ENCODE peak calls at places on chromosomes 13 and 19, in eight cellular contexts. One of them, this sample, is unnamed.

GRCh38 chr13:67630640-67631039 is 400.5 kb upstream of the PCDH9 start:
- DNase-seq in HFF-Myc: no peak
- DNase-seq in neural crest cell: no peak
- DNase-seq in astrocyte: no peak
- DNase-seq in IMR-90: no peak
- DNase-seq in omental fat pad: no peak
- DNase-seq in psoas muscle: no peak
- DNase-seq in thoracic aorta: no peak
- DNase-seq in this sample: no peak

GRCh38 chr13:32840840-32841713 is 175.1 kb upstream of the KL start:
- DNase-seq in HFF-Myc: no peak
- DNase-seq in neural crest cell: no peak
- DNase-seq in astrocyte: no peak
- DNase-seq in IMR-90: no peak
- DNase-seq in omental fat pad: no peak
- DNase-seq in psoas muscle: no peak
- DNase-seq in thoracic aorta: no peak
- DNase-seq in this sample: no peak

GRCh38 chr13:112931028-112931934 is 37.7 kb upstream of the MCF2L start:
- DNase-seq in HFF-Myc: peak; percentile 49
- DNase-seq in neural crest cell: peak; percentile 54
- DNase-seq in astrocyte: peak; percentile 34
- DNase-seq in IMR-90: peak; percentile 76
- DNase-seq in omental fat pad: no peak
- DNase-seq in psoas muscle: no peak
- DNase-seq in thoracic aorta: no peak
- DNase-seq in this sample: no peak

GRCh38 chr13:75832812-75833211 is 196.7 kb downstream of the LMO7 start:
- DNase-seq in HFF-Myc: no peak
- DNase-seq in neural crest cell: no peak
- DNase-seq in astrocyte: no peak
- DNase-seq in IMR-90: no peak
- DNase-seq in omental fat pad: no peak
- DNase-seq in psoas muscle: no peak
- DNase-seq in thoracic aorta: no peak
- DNase-seq in this sample: no peak

GRCh38 chr19:29662604-29663404 is 2.5 kb upstream of the PLEKHF1 start:
- DNase-seq in HFF-Myc: no peak
- DNase-seq in neural crest cell: no peak
- DNase-seq in astrocyte: peak; percentile 95
- DNase-seq in IMR-90: peak; percentile 94
- DNase-seq in omental fat pad: peak; percentile 45
- DNase-seq in psoas muscle: peak; percentile 80
- DNase-seq in thoracic aorta: peak; percentile 56
- DNase-seq in this sample: no peak

GRCh38 chr13:102250448-102250847 is 151.4 kb downstream of the FGF14 start:
- DNase-seq in HFF-Myc: no peak
- DNase-seq in neural crest cell: no peak
- DNase-seq in astrocyte: no peak
- DNase-seq in IMR-90: no peak
- DNase-seq in omental fat pad: no peak
- DNase-seq in psoas muscle: no peak
- DNase-seq in thoracic aorta: no peak
- DNase-seq in this sample: no peak

GRCh38 chr13:95858286-95859075 is 181.5 kb downstream of the DNAJC3 start:
- DNase-seq in HFF-Myc: no peak
- DNase-seq in neural crest cell: no peak
- DNase-seq in astrocyte: peak; percentile 51
- DNase-seq in IMR-90: peak; percentile 55
- DNase-seq in omental fat pad: no peak
- DNase-seq in psoas muscle: no peak
- DNase-seq in thoracic aorta: no peak
- DNase-seq in this sample: no peak

GRCh38 chr19:9109959-9110358 is 2.7 kb upstream of the OR7G2 start:
- DNase-seq in HFF-Myc: no peak
- DNase-seq in neural crest cell: no peak
- DNase-seq in astrocyte: no peak
- DNase-seq in IMR-90: no peak
- DNase-seq in omental fat pad: no peak
- DNase-seq in psoas muscle: no peak
- DNase-seq in thoracic aorta: no peak
- DNase-seq in this sample: no peak

GRCh38 chr13:28013482-28013881 is 25.0 kb upstream of the URAD start:
- DNase-seq in HFF-Myc: no peak
- DNase-seq in neural crest cell: no peak
- DNase-seq in astrocyte: no peak
- DNase-seq in IMR-90: no peak
- DNase-seq in omental fat pad: no peak
- DNase-seq in psoas muscle: no peak
- DNase-seq in thoracic aorta: no peak
- DNase-seq in this sample: no peak

GRCh38 chr13:113093580-113094409 is 11.8 kb upstream of the F7 start:
- DNase-seq in HFF-Myc: no peak
- DNase-seq in neural crest cell: no peak
- DNase-seq in astrocyte: no peak
- DNase-seq in IMR-90: no peak
- DNase-seq in omental fat pad: no peak
- DNase-seq in psoas muscle: peak; percentile 38
- DNase-seq in thoracic aorta: no peak
- DNase-seq in this sample: no peak

GRCh38 chr13:99034333-99035085 is 56.6 kb upstream of the DOCK9 start:
- DNase-seq in HFF-Myc: no peak
- DNase-seq in neural crest cell: no peak
- DNase-seq in astrocyte: no peak
- DNase-seq in IMR-90: no peak
- DNase-seq in omental fat pad: no peak
- DNase-seq in psoas muscle: no peak
- DNase-seq in thoracic aorta: no peak
- DNase-seq in this sample: no peak

GRCh38 chr13:44853641-44854040 is 135.6 kb downstream of the NUFIP1 start:
- DNase-seq in HFF-Myc: no peak
- DNase-seq in neural crest cell: no peak
- DNase-seq in astrocyte: no peak
- DNase-seq in IMR-90: no peak
- DNase-seq in omental fat pad: no peak
- DNase-seq in psoas muscle: no peak
- DNase-seq in thoracic aorta: no peak
- DNase-seq in this sample: no peak

GRCh38 chr13:79973533-79973963 is 367.4 kb downstream of the SPRY2 start:
- DNase-seq in HFF-Myc: no peak
- DNase-seq in neural crest cell: no peak
- DNase-seq in astrocyte: no peak
- DNase-seq in IMR-90: no peak
- DNase-seq in omental fat pad: no peak
- DNase-seq in psoas muscle: no peak
- DNase-seq in thoracic aorta: no peak
- DNase-seq in this sample: no peak

GRCh38 chr19:2719232-2719735 is 1.9 kb downstream of the DIRAS1 start:
- DNase-seq in HFF-Myc: no peak
- DNase-seq in neural crest cell: no peak
- DNase-seq in astrocyte: no peak
- DNase-seq in IMR-90: no peak
- DNase-seq in omental fat pad: no peak
- DNase-seq in psoas muscle: no peak
- DNase-seq in thoracic aorta: no peak
- DNase-seq in this sample: no peak

GRCh38 chr13:37595162-37595561 is 3.4 kb downstream of the POSTN start:
- DNase-seq in HFF-Myc: no peak
- DNase-seq in neural crest cell: no peak
- DNase-seq in astrocyte: peak; percentile 68
- DNase-seq in IMR-90: peak; percentile 47
- DNase-seq in omental fat pad: no peak
- DNase-seq in psoas muscle: no peak
- DNase-seq in thoracic aorta: no peak
- DNase-seq in this sample: no peak

DNA sequence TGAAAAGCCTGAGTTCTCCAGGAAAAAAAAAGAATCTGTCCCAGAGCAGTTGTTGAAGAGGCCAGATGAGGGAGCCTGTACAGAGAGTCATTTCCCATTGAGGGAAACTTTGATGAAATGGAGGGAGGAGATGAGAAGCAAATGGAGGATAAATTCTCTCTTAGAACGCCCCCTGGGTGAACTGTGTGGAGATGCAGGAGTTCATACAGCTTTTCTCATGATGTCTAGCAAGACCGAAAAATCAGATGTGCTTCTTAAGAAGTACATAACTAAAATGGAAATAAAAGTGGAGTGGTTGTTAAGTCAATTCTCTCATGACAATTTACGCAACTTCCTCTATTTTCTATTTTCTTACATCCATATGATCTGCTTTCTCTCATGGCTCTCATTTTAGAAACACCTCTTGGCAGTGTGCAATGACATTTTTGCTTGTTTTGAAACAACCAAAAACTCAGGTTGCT is 1263.1 kb downstream of the PCDH9 start:
- DNase-seq in HFF-Myc: peak; percentile 36
- DNase-seq in neural crest cell: no peak
- DNase-seq in astrocyte: peak; percentile 5
- DNase-seq in IMR-90: peak; percentile 45
- DNase-seq in omental fat pad: no peak
- DNase-seq in psoas muscle: no peak
- DNase-seq in thoracic aorta: no peak
- DNase-seq in this sample: no peak
- TF ChIP-seq CTCF in HFF-Myc: peak; percentile 56
- TF ChIP-seq CTCF in neural crest cell: peak; percentile 56
- TF ChIP-seq CTCF in astrocyte: peak; percentile 40
- TF ChIP-seq CTCF in IMR-90: peak; percentile 42
- TF ChIP-seq CTCF in omental fat pad: no peak
- TF ChIP-seq CTCF in psoas muscle: no peak
- TF ChIP-seq CTCF in thoracic aorta: no peak
- TF ChIP-seq CTCF in this sample: no peak

DNA sequence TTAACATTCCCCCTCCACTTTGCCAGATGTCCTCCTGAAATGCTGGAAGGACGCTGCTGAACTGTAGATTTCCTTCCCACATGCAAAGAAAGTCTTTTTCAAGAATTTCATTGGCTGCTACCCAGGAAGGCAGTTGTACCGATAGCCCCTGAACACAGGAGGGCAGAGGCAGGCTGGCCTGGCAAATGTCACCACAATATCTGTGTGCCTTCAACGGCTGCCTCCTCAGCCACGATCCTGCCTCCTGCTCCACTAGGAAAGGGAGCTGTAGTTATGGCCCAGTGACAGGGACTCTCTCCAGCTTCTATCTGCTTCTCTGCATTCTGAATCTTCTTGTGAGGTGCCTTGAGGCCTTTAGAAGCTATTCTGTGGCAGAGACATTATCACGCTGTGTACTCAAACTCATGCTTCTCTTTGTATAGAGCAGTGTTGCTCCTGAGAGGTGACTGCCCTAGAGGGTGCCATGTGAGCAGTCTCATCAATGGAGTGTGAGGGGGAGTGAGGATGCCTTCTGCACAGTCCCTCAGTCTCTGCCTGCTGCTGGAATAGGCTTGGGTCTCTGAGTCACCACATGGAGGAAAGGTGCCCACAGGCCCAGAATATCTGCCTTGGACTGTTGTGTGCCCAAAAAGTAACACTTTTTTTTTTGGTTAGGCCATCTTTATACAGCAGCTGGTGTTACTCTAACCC is 279.8 kb downstream of the DNAJC15 start:
- DNase-seq in HFF-Myc: peak; percentile 59
- DNase-seq in neural crest cell: peak; percentile 28
- DNase-seq in astrocyte: peak; percentile 42
- DNase-seq in IMR-90: peak; percentile 70
- DNase-seq in omental fat pad: no peak
- DNase-seq in psoas muscle: peak; percentile 82
- DNase-seq in thoracic aorta: no peak
- DNase-seq in this sample: peak; percentile 51
- TF ChIP-seq CTCF in HFF-Myc: peak; percentile 57
- TF ChIP-seq CTCF in neural crest cell: peak; percentile 58
- TF ChIP-seq CTCF in astrocyte: peak; percentile 39
- TF ChIP-seq CTCF in IMR-90: peak; percentile 59
- TF ChIP-seq CTCF in omental fat pad: no peak
- TF ChIP-seq CTCF in psoas muscle: peak; percentile 69
- TF ChIP-seq CTCF in thoracic aorta: peak; percentile 71
- TF ChIP-seq CTCF in this sample: no peak

DNA sequence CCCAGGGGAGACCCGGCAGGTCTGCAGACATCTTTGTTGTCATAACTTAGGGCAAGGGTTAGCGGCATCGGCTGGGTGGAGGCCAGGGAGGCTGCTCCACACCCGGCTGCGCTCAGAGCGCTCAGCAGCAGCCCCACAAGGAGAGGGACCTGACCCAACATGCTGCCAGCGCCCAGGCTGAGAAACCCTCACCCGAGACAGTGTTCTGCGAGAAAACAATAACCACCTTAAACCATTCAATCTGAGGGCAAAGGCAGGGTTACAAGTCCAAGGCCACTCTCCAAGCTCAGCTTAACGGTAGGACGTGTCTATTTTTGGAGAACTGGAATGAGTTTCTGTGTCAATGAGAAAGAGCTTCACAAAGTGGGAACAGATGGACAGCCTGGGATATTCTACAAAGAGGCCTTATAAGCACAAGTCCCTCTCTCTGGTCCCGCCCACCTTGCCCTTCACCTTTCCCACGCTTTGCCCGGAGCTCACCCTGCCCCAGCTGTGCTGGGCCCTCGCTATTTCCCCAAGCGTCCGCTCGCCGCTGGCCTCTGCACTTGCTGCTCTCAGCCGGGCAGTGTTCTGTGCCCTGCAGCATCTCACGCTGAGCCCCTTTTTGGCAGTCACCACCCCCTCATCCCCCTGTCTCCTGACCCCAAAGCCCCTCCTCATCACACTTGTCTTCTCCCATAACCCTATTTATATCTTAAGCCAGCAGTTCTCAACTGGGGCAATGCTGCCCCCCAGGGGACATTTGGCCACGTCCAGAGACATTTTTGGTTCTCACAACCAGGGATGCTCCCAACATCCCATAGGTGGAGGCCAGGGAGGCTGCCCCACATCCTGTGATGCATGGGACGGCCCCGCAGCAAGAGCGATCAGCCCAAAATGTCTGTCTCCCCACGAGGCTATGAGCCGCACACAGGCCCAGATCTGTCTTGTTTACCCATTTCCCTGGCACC is 17.6 kb downstream of the PPP1R12C start:
- DNase-seq in HFF-Myc: no peak
- DNase-seq in neural crest cell: no peak
- DNase-seq in astrocyte: no peak
- DNase-seq in IMR-90: no peak
- DNase-seq in omental fat pad: no peak
- DNase-seq in psoas muscle: peak; percentile 48
- DNase-seq in thoracic aorta: no peak
- DNase-seq in this sample: no peak
- TF ChIP-seq CTCF in HFF-Myc: peak; percentile 10
- TF ChIP-seq CTCF in neural crest cell: peak; percentile 31
- TF ChIP-seq CTCF in astrocyte: peak; percentile 7
- TF ChIP-seq CTCF in IMR-90: no peak
- TF ChIP-seq CTCF in omental fat pad: no peak
- TF ChIP-seq CTCF in psoas muscle: peak; percentile 7
- TF ChIP-seq CTCF in thoracic aorta: no peak
- TF ChIP-seq CTCF in this sample: no peak

DNA sequence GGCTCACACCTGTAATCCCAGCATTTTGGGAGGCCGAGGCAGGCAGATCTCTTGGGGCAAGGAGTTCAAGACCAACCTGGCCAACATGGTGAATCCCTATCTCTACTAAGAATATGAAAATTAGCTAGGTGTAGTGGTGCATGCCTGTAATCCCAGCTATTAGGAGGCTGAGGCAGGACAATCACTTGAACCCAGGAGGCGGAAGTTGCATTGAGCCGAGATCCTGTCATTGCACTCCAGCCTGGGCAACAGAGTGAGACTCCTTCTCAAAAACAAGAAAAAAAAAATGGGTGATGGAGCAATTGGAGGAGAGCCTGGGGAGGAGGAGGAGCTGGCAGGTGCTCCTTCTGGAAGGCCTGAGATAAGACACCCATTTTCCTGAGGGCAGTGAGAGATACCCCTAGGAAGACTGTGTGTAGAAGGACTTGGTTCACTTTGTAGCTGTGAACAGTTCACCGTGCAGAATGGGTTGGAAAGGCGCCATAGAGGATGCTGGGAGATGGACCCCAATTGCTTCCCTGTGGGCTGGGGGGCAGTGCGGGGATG is 8.7 kb upstream of the CARM1 start:
- DNase-seq in HFF-Myc: no peak
- DNase-seq in neural crest cell: no peak
- DNase-seq in astrocyte: no peak
- DNase-seq in IMR-90: no peak
- DNase-seq in omental fat pad: no peak
- DNase-seq in psoas muscle: no peak
- DNase-seq in thoracic aorta: no peak
- DNase-seq in this sample: no peak
- TF ChIP-seq CTCF in HFF-Myc: no peak
- TF ChIP-seq CTCF in neural crest cell: no peak
- TF ChIP-seq CTCF in astrocyte: no peak
- TF ChIP-seq CTCF in IMR-90: no peak
- TF ChIP-seq CTCF in omental fat pad: no peak
- TF ChIP-seq CTCF in psoas muscle: no peak
- TF ChIP-seq CTCF in thoracic aorta: no peak
- TF ChIP-seq CTCF in this sample: no peak